ENCODE peak calls at places on chromosomes 2 and 18, in seven cellular contexts. P, K, I, X, H, T and R are unnamed samples.

GRCh38 chr2:322326-322725 is 34.4 kb upstream of the ALKAL2 start:
- DNase-seq in P (no peak), K (no peak), I (no peak), X (no peak), H (no peak), T (no peak), R (no peak)

GRCh38 chr2:54558976-54559410 is 102.9 kb downstream of the SPTBN1 start:
- DNase-seq in P (no peak), K (no peak), I (no peak), X (no peak), H (no peak), T (no peak), R (no peak)

GRCh38 chr2:204871246-204871953 is 326.1 kb downstream of the PARD3B start:
- DNase-seq in P (no peak), K (peak), I (peak), X (peak), H (peak), T (no peak), R (no peak)

GRCh38 chr2:199223791-199224190 is 233.9 kb downstream of the SATB2 start:
- DNase-seq in P (no peak), K (no peak), I (peak), X (peak), H (no peak), T (no peak), R (no peak)

GRCh38 chr2:134104754-134105153 is 149.1 kb upstream of the MGAT5 start:
- DNase-seq in P (no peak), K (no peak), I (no peak), X (no peak), H (no peak), T (no peak), R (no peak)

GRCh38 chr2:61948661-61949457 is 43.4 kb downstream of the COMMD1 start:
- DNase-seq in P (no peak), K (no peak), I (no peak), X (peak), H (no peak), T (no peak), R (no peak)

GRCh38 chr2:208698114-208698513 is 291.5 kb downstream of the PTH2R start:
- DNase-seq in P (no peak), K (no peak), I (no peak), X (no peak), H (no peak), T (no peak), R (no peak)

GRCh38 chr2:178514664-178515063 is 34.4 kb downstream of the PLEKHA3 start:
- DNase-seq in P (no peak), K (no peak), I (peak), X (peak), H (no peak), T (no peak), R (no peak)

GRCh38 chr2:207153266-207153990 is 12.3 kb downstream of the KLF7 start:
- DNase-seq in P (no peak), K (no peak), I (no peak), X (no peak), H (no peak), T (no peak), R (no peak)

GRCh38 chr2:108288534-108289106 is at the start of gene SULT1C2:
- DNase-seq in P (no peak), K (no peak), I (peak), X (peak), H (no peak), T (no peak), R (no peak)

GRCh38 chr2:135056790-135057189 is 4.7 kb downstream of the RAB3GAP1 start:
- DNase-seq in P (no peak), K (no peak), I (no peak), X (no peak), H (no peak), T (no peak), R (no peak)

GRCh38 chr2:54671875-54672586 is 51.4 kb upstream of the EML6 start:
- DNase-seq in P (no peak), K (no peak), I (peak), X (no peak), H (no peak), T (no peak), R (no peak)

GRCh38 chr2:6773007-6773693 is 92.6 kb downstream of the CMPK2 start:
- DNase-seq in P (peak), K (peak), I (peak), X (peak), H (no peak), T (peak), R (peak)

GRCh38 chr18:46046126-46046525 is 25.9 kb downstream of the PSTPIP2 start:
- DNase-seq in P (no peak), K (no peak), I (no peak), X (no peak), H (no peak), T (peak), R (no peak)

GRCh38 chr2:60839126-60839813 is 42.1 kb upstream of the REL start:
- DNase-seq in P (peak), K (no peak), I (no peak), X (no peak), H (no peak), T (no peak), R (no peak)

GRCh38 chr2:43127941-43128561 is 98.4 kb downstream of the ZFP36L2 start:
- DNase-seq in P (no peak), K (no peak), I (no peak), X (no peak), H (no peak), T (no peak), R (no peak)

GRCh38 chr18:48454146-48454796 is 45.1 kb upstream of the ZBTB7C start:
- DNase-seq in P (no peak), K (no peak), I (no peak), X (no peak), H (no peak), T (no peak), R (no peak)

GRCh38 chr2:38474058-38474457 is 97.0 kb upstream of the ATL2 start:
- DNase-seq in P (no peak), K (no peak), I (peak), X (peak), H (no peak), T (no peak), R (no peak)